ENCODE peak calls at places on chromosomes 1 and 21, in ten cellular contexts. One of them, this sample, is unnamed.

GRCh38 chr1:199859525-199859924 is 168.0 kb upstream of the NR5A2 start:
- DNase-seq in suprapubic skin: no peak
- DNase-seq in skeletal muscle cell: peak; percentile 55
- DNase-seq in T-helper 1 cell: no peak
- DNase-seq in T-helper 9 cell: no peak
- DNase-seq in Daoy: peak; percentile 73
- DNase-seq in SK-N-DZ: no peak
- DNase-seq in amniotic stem cell: peak; percentile 65
- DNase-seq in left cardiac atrium: no peak
- DNase-seq in COLO829: peak; percentile 35
- DNase-seq in this sample: no peak

GRCh38 chr1:201366696-201367095 is 10.8 kb downstream of the TNNT2 start:
- DNase-seq in Daoy: no peak
- DNase-seq in amniotic stem cell: no peak
- DNase-seq in T-helper 1 cell: no peak
- DNase-seq in SK-N-DZ: no peak
- DNase-seq in suprapubic skin: no peak
- DNase-seq in COLO829: no peak
- DNase-seq in skeletal muscle cell: no peak
- DNase-seq in T-helper 9 cell: no peak
- DNase-seq in left cardiac atrium: no peak
- DNase-seq in this sample: no peak

GRCh38 chr1:233654667-233655432 is 40.9 kb downstream of the KCNK1 start:
- DNase-seq in T-helper 1 cell: no peak
- DNase-seq in Daoy: peak; percentile 52
- DNase-seq in T-helper 9 cell: no peak
- DNase-seq in SK-N-DZ: no peak
- DNase-seq in skeletal muscle cell: no peak
- DNase-seq in COLO829: no peak
- DNase-seq in left cardiac atrium: no peak
- DNase-seq in suprapubic skin: no peak
- DNase-seq in amniotic stem cell: no peak
- DNase-seq in this sample: no peak

GRCh38 chr1:166905930-166906329 is 29.9 kb upstream of the TADA1 start:
- DNase-seq in amniotic stem cell: no peak
- DNase-seq in skeletal muscle cell: peak; percentile 41
- DNase-seq in COLO829: no peak
- DNase-seq in SK-N-DZ: no peak
- DNase-seq in Daoy: peak; percentile 86
- DNase-seq in T-helper 9 cell: no peak
- DNase-seq in suprapubic skin: no peak
- DNase-seq in left cardiac atrium: no peak
- DNase-seq in T-helper 1 cell: no peak
- DNase-seq in this sample: no peak

GRCh38 chr1:171286032-171286705 is 27.8 kb upstream of the FMO4 start:
- DNase-seq in SK-N-DZ: no peak
- DNase-seq in amniotic stem cell: no peak
- DNase-seq in left cardiac atrium: no peak
- DNase-seq in suprapubic skin: no peak
- DNase-seq in Daoy: peak; percentile 58
- DNase-seq in COLO829: peak; percentile 15
- DNase-seq in T-helper 9 cell: no peak
- DNase-seq in skeletal muscle cell: no peak
- DNase-seq in T-helper 1 cell: no peak
- DNase-seq in this sample: no peak

GRCh38 chr1:177958092-177958491 is 11.8 kb downstream of the SEC16B start:
- DNase-seq in suprapubic skin: no peak
- DNase-seq in left cardiac atrium: no peak
- DNase-seq in SK-N-DZ: no peak
- DNase-seq in Daoy: no peak
- DNase-seq in skeletal muscle cell: no peak
- DNase-seq in amniotic stem cell: no peak
- DNase-seq in T-helper 1 cell: no peak
- DNase-seq in COLO829: no peak
- DNase-seq in T-helper 9 cell: no peak
- DNase-seq in this sample: no peak

GRCh38 chr1:56168176-56168575 is 411.2 kb downstream of the PLPP3 start:
- DNase-seq in COLO829: no peak
- DNase-seq in suprapubic skin: no peak
- DNase-seq in amniotic stem cell: no peak
- DNase-seq in left cardiac atrium: no peak
- DNase-seq in T-helper 1 cell: no peak
- DNase-seq in SK-N-DZ: peak; percentile 68
- DNase-seq in skeletal muscle cell: no peak
- DNase-seq in Daoy: no peak
- DNase-seq in T-helper 9 cell: no peak
- DNase-seq in this sample: no peak

GRCh38 chr1:240030236-240030635 is 61.4 kb upstream of the FMN2 start:
- DNase-seq in Daoy: no peak
- DNase-seq in SK-N-DZ: no peak
- DNase-seq in suprapubic skin: no peak
- DNase-seq in COLO829: no peak
- DNase-seq in amniotic stem cell: no peak
- DNase-seq in T-helper 1 cell: no peak
- DNase-seq in skeletal muscle cell: no peak
- DNase-seq in left cardiac atrium: no peak
- DNase-seq in T-helper 9 cell: no peak
- DNase-seq in this sample: no peak

GRCh38 chr1:59218521-59219236 is 78.2 kb upstream of the FGGY start:
- DNase-seq in T-helper 9 cell: no peak
- DNase-seq in Daoy: no peak
- DNase-seq in left cardiac atrium: no peak
- DNase-seq in COLO829: no peak
- DNase-seq in SK-N-DZ: no peak
- DNase-seq in amniotic stem cell: no peak
- DNase-seq in skeletal muscle cell: no peak
- DNase-seq in T-helper 1 cell: no peak
- DNase-seq in suprapubic skin: no peak
- DNase-seq in this sample: no peak

GRCh38 chr1:209455666-209456065 is 127.8 kb upstream of the CAMK1G start:
- DNase-seq in amniotic stem cell: no peak
- DNase-seq in COLO829: no peak
- DNase-seq in suprapubic skin: no peak
- DNase-seq in SK-N-DZ: no peak
- DNase-seq in skeletal muscle cell: no peak
- DNase-seq in T-helper 9 cell: no peak
- DNase-seq in Daoy: no peak
- DNase-seq in left cardiac atrium: no peak
- DNase-seq in T-helper 1 cell: no peak
- DNase-seq in this sample: peak; percentile 10

GRCh38 chr21:45538381-45539045 is 3.7 kb downstream of the SLC19A1 start:
- DNase-seq in T-helper 1 cell: no peak
- DNase-seq in amniotic stem cell: no peak
- DNase-seq in left cardiac atrium: no peak
- DNase-seq in T-helper 9 cell: no peak
- DNase-seq in SK-N-DZ: no peak
- DNase-seq in skeletal muscle cell: no peak
- DNase-seq in Daoy: no peak
- DNase-seq in suprapubic skin: peak; percentile 74
- DNase-seq in COLO829: no peak
- DNase-seq in this sample: no peak

GRCh38 chr1:235297579-235297978 is 30.4 kb downstream of the ARID4B start:
- DNase-seq in T-helper 9 cell: no peak
- DNase-seq in T-helper 1 cell: no peak
- DNase-seq in SK-N-DZ: no peak
- DNase-seq in amniotic stem cell: no peak
- DNase-seq in Daoy: no peak
- DNase-seq in skeletal muscle cell: no peak
- DNase-seq in left cardiac atrium: no peak
- DNase-seq in COLO829: no peak
- DNase-seq in suprapubic skin: no peak
- DNase-seq in this sample: no peak

GRCh38 chr1:41164727-41165126 is 77.4 kb downstream of the SCMH1 start:
- DNase-seq in skeletal muscle cell: no peak
- DNase-seq in Daoy: no peak
- DNase-seq in suprapubic skin: no peak
- DNase-seq in left cardiac atrium: no peak
- DNase-seq in T-helper 1 cell: no peak
- DNase-seq in SK-N-DZ: no peak
- DNase-seq in T-helper 9 cell: no peak
- DNase-seq in COLO829: no peak
- DNase-seq in amniotic stem cell: no peak
- DNase-seq in this sample: no peak

GRCh38 chr21:18744840-18745239 is 341.3 kb upstream of the TMPRSS15 start:
- DNase-seq in amniotic stem cell: no peak
- DNase-seq in Daoy: no peak
- DNase-seq in SK-N-DZ: no peak
- DNase-seq in COLO829: no peak
- DNase-seq in skeletal muscle cell: no peak
- DNase-seq in T-helper 1 cell: no peak
- DNase-seq in suprapubic skin: no peak
- DNase-seq in left cardiac atrium: no peak
- DNase-seq in T-helper 9 cell: no peak
- DNase-seq in this sample: no peak

GRCh38 chr21:44778983-44779382 is 22.6 kb downstream of the UBE2G2 start:
- DNase-seq in left cardiac atrium: no peak
- DNase-seq in Daoy: no peak
- DNase-seq in amniotic stem cell: no peak
- DNase-seq in skeletal muscle cell: no peak
- DNase-seq in T-helper 9 cell: no peak
- DNase-seq in T-helper 1 cell: no peak
- DNase-seq in COLO829: no peak
- DNase-seq in SK-N-DZ: no peak
- DNase-seq in suprapubic skin: no peak
- DNase-seq in this sample: no peak

GRCh38 chr1:205444931-205445652 is 10.8 kb downstream of the BLACAT1 start:
- DNase-seq in SK-N-DZ: no peak
- DNase-seq in COLO829: no peak
- DNase-seq in skeletal muscle cell: no peak
- DNase-seq in amniotic stem cell: no peak
- DNase-seq in suprapubic skin: no peak
- DNase-seq in T-helper 1 cell: no peak
- DNase-seq in Daoy: peak; percentile 63
- DNase-seq in T-helper 9 cell: no peak
- DNase-seq in left cardiac atrium: peak; percentile 59
- DNase-seq in this sample: no peak

GRCh38 chr1:205382561-205382960 is 25.8 kb upstream of the KLHDC8A start:
- DNase-seq in left cardiac atrium: no peak
- DNase-seq in skeletal muscle cell: no peak
- DNase-seq in SK-N-DZ: no peak
- DNase-seq in Daoy: no peak
- DNase-seq in COLO829: no peak
- DNase-seq in amniotic stem cell: no peak
- DNase-seq in suprapubic skin: no peak
- DNase-seq in T-helper 9 cell: no peak
- DNase-seq in T-helper 1 cell: no peak
- DNase-seq in this sample: no peak

GRCh38 chr1:11099310-11100148 is at the start of gene EXOSC10:
- DNase-seq in SK-N-DZ: peak; percentile 83
- DNase-seq in suprapubic skin: peak; percentile 96
- DNase-seq in T-helper 1 cell: peak; percentile 94
- DNase-seq in COLO829: peak; percentile 94
- DNase-seq in T-helper 9 cell: peak; percentile 95
- DNase-seq in Daoy: peak; percentile 96
- DNase-seq in amniotic stem cell: peak; percentile 79
- DNase-seq in left cardiac atrium: peak; percentile 95
- DNase-seq in skeletal muscle cell: peak; percentile 46
- DNase-seq in this sample: peak; percentile 86

GRCh38 chr1:125065821-125066180 is 3881.0 kb downstream of the SRGAP2C start:
- DNase-seq in amniotic stem cell: no peak
- DNase-seq in suprapubic skin: peak; percentile 64
- DNase-seq in SK-N-DZ: no peak
- DNase-seq in skeletal muscle cell: no peak
- DNase-seq in T-helper 9 cell: no peak
- DNase-seq in T-helper 1 cell: no peak
- DNase-seq in left cardiac atrium: no peak
- DNase-seq in COLO829: no peak
- DNase-seq in Daoy: no peak
- DNase-seq in this sample: no peak

GRCh38 chr1:41666991-41667631 is 182.6 kb upstream of the EDN2 start:
- DNase-seq in SK-N-DZ: no peak
- DNase-seq in left cardiac atrium: peak; percentile 15
- DNase-seq in suprapubic skin: no peak
- DNase-seq in T-helper 9 cell: peak; percentile 38
- DNase-seq in Daoy: peak; percentile 43
- DNase-seq in amniotic stem cell: no peak
- DNase-seq in T-helper 1 cell: peak; percentile 39
- DNase-seq in COLO829: no peak
- DNase-seq in skeletal muscle cell: no peak
- DNase-seq in this sample: no peak

GRCh38 chr21:39705849-39706248 is 39.1 kb upstream of the IGSF5 start:
- DNase-seq in Daoy: no peak
- DNase-seq in T-helper 1 cell: no peak
- DNase-seq in left cardiac atrium: no peak
- DNase-seq in T-helper 9 cell: no peak
- DNase-seq in amniotic stem cell: peak; percentile 16
- DNase-seq in skeletal muscle cell: no peak
- DNase-seq in SK-N-DZ: no peak
- DNase-seq in suprapubic skin: no peak
- DNase-seq in COLO829: no peak
- DNase-seq in this sample: no peak

GRCh38 chr1:43147625-43148319 is 24.3 kb downstream of the EBNA1BP2 start:
- DNase-seq in SK-N-DZ: peak; percentile 81
- DNase-seq in T-helper 1 cell: peak; percentile 8
- DNase-seq in COLO829: peak; percentile 20
- DNase-seq in left cardiac atrium: peak; percentile 80
- DNase-seq in skeletal muscle cell: peak; percentile 10
- DNase-seq in suprapubic skin: no peak
- DNase-seq in Daoy: peak; percentile 88
- DNase-seq in amniotic stem cell: peak; percentile 14
- DNase-seq in T-helper 9 cell: no peak
- DNase-seq in this sample: peak; percentile 72

GRCh38 chr1:28199328-28200233 is 23.1 kb upstream of the PTAFR start:
- DNase-seq in COLO829: no peak
- DNase-seq in suprapubic skin: no peak
- DNase-seq in skeletal muscle cell: no peak
- DNase-seq in T-helper 1 cell: peak; percentile 51
- DNase-seq in left cardiac atrium: no peak
- DNase-seq in Daoy: no peak
- DNase-seq in SK-N-DZ: no peak
- DNase-seq in T-helper 9 cell: peak; percentile 41
- DNase-seq in amniotic stem cell: no peak
- DNase-seq in this sample: no peak

GRCh38 chr1:225754940-225755635 is 22.5 kb upstream of the SRP9 start:
- DNase-seq in suprapubic skin: no peak
- DNase-seq in SK-N-DZ: peak; percentile 64
- DNase-seq in Daoy: peak; percentile 94
- DNase-seq in skeletal muscle cell: peak; percentile 81
- DNase-seq in T-helper 1 cell: no peak
- DNase-seq in T-helper 9 cell: no peak
- DNase-seq in COLO829: no peak
- DNase-seq in left cardiac atrium: peak; percentile 79
- DNase-seq in amniotic stem cell: no peak
- DNase-seq in this sample: no peak

GRCh38 chr1:197598935-197599334 is 176.3 kb downstream of the DENND1B start:
- DNase-seq in T-helper 9 cell: no peak
- DNase-seq in T-helper 1 cell: no peak
- DNase-seq in amniotic stem cell: no peak
- DNase-seq in left cardiac atrium: no peak
- DNase-seq in SK-N-DZ: no peak
- DNase-seq in Daoy: no peak
- DNase-seq in COLO829: no peak
- DNase-seq in suprapubic skin: no peak
- DNase-seq in skeletal muscle cell: no peak
- DNase-seq in this sample: no peak

GRCh38 chr1:160168609-160169369 is 17.4 kb downstream of the ATP1A4 start:
- DNase-seq in T-helper 9 cell: no peak
- DNase-seq in Daoy: no peak
- DNase-seq in SK-N-DZ: no peak
- DNase-seq in T-helper 1 cell: no peak
- DNase-seq in left cardiac atrium: no peak
- DNase-seq in suprapubic skin: no peak
- DNase-seq in COLO829: no peak
- DNase-seq in amniotic stem cell: no peak
- DNase-seq in skeletal muscle cell: no peak
- DNase-seq in this sample: peak; percentile 65

GRCh38 chr1:52976183-52977035 is 49.3 kb downstream of the SCP2 start:
- DNase-seq in SK-N-DZ: no peak
- DNase-seq in Daoy: no peak
- DNase-seq in left cardiac atrium: no peak
- DNase-seq in skeletal muscle cell: no peak
- DNase-seq in T-helper 9 cell: no peak
- DNase-seq in suprapubic skin: no peak
- DNase-seq in COLO829: no peak
- DNase-seq in T-helper 1 cell: no peak
- DNase-seq in amniotic stem cell: no peak
- DNase-seq in this sample: no peak

GRCh38 chr1:176033879-176034278 is 173.2 kb downstream of the COP1 start:
- DNase-seq in SK-N-DZ: no peak
- DNase-seq in Daoy: no peak
- DNase-seq in left cardiac atrium: no peak
- DNase-seq in skeletal muscle cell: peak; percentile 5
- DNase-seq in COLO829: no peak
- DNase-seq in T-helper 1 cell: no peak
- DNase-seq in suprapubic skin: no peak
- DNase-seq in amniotic stem cell: no peak
- DNase-seq in T-helper 9 cell: no peak
- DNase-seq in this sample: no peak